ENCODE peak calls at places on chromosome 15, in ten cellular contexts. N is thyroid gland; S is choroid plexus epithelial cell; Q is activated T-helper 1 cell treated with Interleukin-2 at 50 U/mL for 16 hours; A is stimulated activated CD4-positive, alpha-beta T cell treated with anti-CD3 and anti-CD28 coated beads, Interleukin-15, amount 100 ng/mL, for 1 hour; K is adrenal gland; F is nephron progenitor cell; I is smooth muscle cell of the brain vasculature; Y is left ventricle myocardium superior; L is mesothelial cell of epicardium. E is an unnamed sample.

GRCh38 chr15:22980189-22981136 is at the start of gene CYFIP1:
- DNase-seq in A (no peak), K (peak; percentile 85), S (peak; percentile 83), I (no peak), Y (peak; percentile 91), N (peak; percentile 86), F (peak; percentile 80), Q (no peak), L (peak; percentile 61), E (peak; percentile 60)

GRCh38 chr15:82647835-82648256 is 683 bp upstream of the CPEB1 start:
- DNase-seq in S (no peak), Y (no peak), A (peak; percentile 36), N (peak; percentile 49), F (peak; percentile 65), I (no peak), K (no peak), Q (peak; percentile 28), L (no peak), E (no peak)

GRCh38 chr15:38002883-38003477 is 68.5 kb downstream of the TMCO5A start:
- DNase-seq in L (no peak), A (no peak), Q (no peak), N (peak; percentile 65), K (peak; percentile 67), Y (peak; percentile 63), S (peak; percentile 93), F (peak; percentile 36), I (peak; percentile 43), E (peak; percentile 29)

GRCh38 chr15:32774022-32774421 is 56.2 kb downstream of the GREM1 start:
- DNase-seq in Y (no peak), L (no peak), Q (no peak), F (no peak), I (no peak), K (no peak), N (no peak), S (peak; percentile 79), A (no peak), E (no peak)

GRCh38 chr15:66707310-66708160 is 5.5 kb downstream of the SMAD6 start:
- DNase-seq in F (peak; percentile 79), L (peak; percentile 35), K (no peak), N (peak; percentile 75), S (peak; percentile 62), A (no peak), Q (no peak), I (no peak), Y (peak; percentile 69), E (peak; percentile 46)

GRCh38 chr15:74841761-74842385 is 1.1 kb downstream of the ULK3 start:
- DNase-seq in K (no peak), F (no peak), N (no peak), I (no peak), Q (no peak), Y (no peak), L (no peak), S (no peak), A (no peak), E (no peak)

GRCh38 chr15:91515188-91515754 is 338.2 kb upstream of the SLCO3A1 start:
- DNase-seq in A (no peak), K (peak; percentile 45), Q (no peak), N (no peak), L (no peak), I (no peak), S (peak; percentile 58), Y (peak; percentile 68), F (no peak), E (no peak)

GRCh38 chr15:26866298-26867198 is at the start of gene GABRA5:
- DNase-seq in L (no peak), S (peak; percentile 35), K (no peak), N (peak; percentile 54), I (no peak), A (no peak), Q (no peak), F (peak; percentile 74), Y (peak; percentile 63), E (peak; percentile 63)